ENCODE peak calls at places on chromosomes 5 and 9, in five cellular contexts. T is COR-L47, M is transverse colon, C is cardiac muscle cell, P is D721Med. D is an unnamed sample.

GRCh38 chr9:87425202-87425601 is 72.5 kb upstream of the DAPK1 start:
- DNase-seq in M (no peak), P (no peak), C (no peak), T (no peak), D (no peak)

GRCh38 chr9:134895849-134896833 is 15.5 kb downstream of the FCN2 start:
- DNase-seq in M (no peak), T (no peak), P (no peak), C (peak), D (no peak)

GRCh38 chr5:194102-194501 is 2.8 kb downstream of the LRRC14B start:
- DNase-seq in P (no peak), C (no peak), T (no peak), M (no peak), D (no peak)

GRCh38 chr9:4299006-4299795 is 667 bp downstream of the GLIS3 start:
- DNase-seq in M (peak), T (no peak), P (no peak), C (peak), D (peak)

GRCh38 chr9:130698514-130698913 is 4.9 kb downstream of the EXOSC2 start:
- DNase-seq in C (peak), T (no peak), M (no peak), P (no peak), D (no peak)

GRCh38 chr9:35042081-35042604 is 30.3 kb downstream of the VCP start:
- DNase-seq in C (peak), M (no peak), P (no peak), T (no peak), D (no peak)

GRCh38 chr5:151917931-151918330 is 6.7 kb downstream of the GLRA1 start:
- DNase-seq in M (no peak), T (no peak), C (no peak), P (no peak), D (no peak)

GRCh38 chr9:72509053-72509452 is 12.4 kb upstream of the TMC1 start:
- DNase-seq in C (peak), T (no peak), M (no peak), P (no peak), D (no peak)

GRCh38 chr9:110655723-110656641 is 12.6 kb upstream of the MUSK start:
- DNase-seq in M (peak), P (no peak), C (peak), T (no peak), D (no peak)

GRCh38 chr5:166370928-166371690 is 1920.3 kb upstream of the WWC1 start:
- DNase-seq in P (no peak), T (no peak), C (peak), M (no peak), D (no peak)

GRCh38 chr9:121744002-121744686 is 92.7 kb downstream of the DAB2IP start:
- DNase-seq in P (peak), C (peak), T (no peak), M (peak), D (peak)

GRCh38 chr5:54645888-54646284 is 128.3 kb downstream of the SNX18 start:
- DNase-seq in C (peak), P (no peak), T (no peak), M (no peak), D (no peak)

GRCh38 chr5:174189638-174190037 is 144.1 kb downstream of the NSG2 start:
- DNase-seq in T (no peak), P (no peak), M (no peak), C (no peak), D (no peak)

GRCh38 chr9:92404437-92404836 is at the start of gene OGN:
- DNase-seq in C (peak), T (no peak), M (no peak), P (no peak), D (no peak)

GRCh38 chr5:143120460-143121134 is 282.9 kb downstream of the NR3C1 start:
- DNase-seq in M (no peak), T (no peak), P (no peak), C (no peak), D (no peak)

GRCh38 chr5:139474815-139475791 is 4.3 kb downstream of the SMIM33 start:
- DNase-seq in T (no peak), C (peak), M (peak), P (no peak), D (no peak)

GRCh38 chr9:27340876-27341540 is 44.1 kb upstream of the EQTN start:
- DNase-seq in M (no peak), P (no peak), T (no peak), C (peak), D (no peak)

GRCh38 chr5:64180661-64181343 is 15.2 kb downstream of the RNF180 start:
- DNase-seq in P (no peak), T (no peak), C (peak), M (no peak), D (no peak)

GRCh38 chr5:141618030-141618803 is 583 bp downstream of the DIAPH1 start:
- DNase-seq in T (peak), M (peak), C (peak), P (no peak), D (no peak)

GRCh38 chr5:125142439-125142838 is 396.0 kb upstream of the ZNF608 start:
- DNase-seq in M (no peak), P (no peak), T (no peak), C (no peak), D (peak)

D was measured in GM13977.